ENCODE peak calls at places on chromosomes 12 and 14, in seven cellular contexts. U, X, A, O, B, S and J are unnamed samples.

GRCh38 chr12:99087278-99087677 is 442.2 kb downstream of the APAF1 start:
- DNase-seq in A (no peak), U (no peak), S (no peak), B (no peak), X (no peak), O (no peak), J (no peak)

GRCh38 chr12:53059434-53060063 is 9.7 kb downstream of the TNS2 start:
- DNase-seq in S (no peak), A (no peak), O (peak), X (no peak), B (no peak), U (no peak), J (no peak)

GRCh38 chr14:100717371-100717770 is 9.3 kb upstream of the DLK1 start:
- DNase-seq in A (no peak), B (no peak), X (no peak), U (no peak), O (no peak), S (no peak), J (no peak)

GRCh38 chr14:53002576-53002975 is 51.7 kb upstream of the FERMT2 start:
- DNase-seq in S (no peak), X (no peak), U (peak), A (no peak), O (no peak), B (no peak), J (no peak)

GRCh38 chr12:120399531-120399930 is 30.6 kb upstream of the MSI1 start:
- DNase-seq in S (no peak), A (no peak), B (no peak), U (no peak), O (no peak), X (no peak), J (no peak)

GRCh38 chr12:88577537-88577936 is 2.7 kb downstream of the KITLG start:
- DNase-seq in X (no peak), S (peak), U (no peak), A (no peak), O (no peak), B (peak), J (no peak)

GRCh38 chr12:92968201-92968813 is 39.2 kb upstream of the EEA1 start:
- DNase-seq in U (no peak), O (no peak), A (no peak), S (no peak), B (no peak), X (no peak), J (no peak)

GRCh38 chr12:50188875-50189575 is 21.9 kb upstream of the CERS5 start:
- DNase-seq in S (no peak), A (no peak), B (no peak), U (no peak), O (no peak), X (peak), J (no peak)

GRCh38 chr12:27277846-27278260 is 33.8 kb downstream of the STK38L start:
- DNase-seq in O (no peak), S (no peak), U (peak), A (peak), B (peak), X (no peak), J (no peak)

GRCh38 chr14:101721951-101722661 is 39.4 kb upstream of the PPP2R5C start:
- DNase-seq in U (peak), X (peak), O (peak), A (peak), S (no peak), B (peak), J (no peak)

GRCh38 chr12:67482751-67483661 is 165.5 kb upstream of the DYRK2 start:
- DNase-seq in S (no peak), B (peak), A (peak), U (no peak), O (peak), X (no peak), J (no peak)

GRCh38 chr14:29242755-29243340 is 476.3 kb downstream of the FOXG1 start:
- DNase-seq in B (no peak), S (no peak), U (no peak), O (no peak), A (no peak), X (no peak), J (no peak)

GRCh38 chr12:46659032-46659703 is 166.6 kb downstream of the SLC38A4 start:
- DNase-seq in U (no peak), A (no peak), S (no peak), B (no peak), O (no peak), X (no peak), J (no peak)

GRCh38 chr12:132352896-132353800 is 23.8 kb upstream of the GALNT9 start:
- DNase-seq in A (no peak), B (no peak), X (no peak), U (no peak), S (no peak), O (no peak), J (no peak)

GRCh38 chr12:112285600-112286401 is 96.4 kb downstream of the HECTD4 start:
- DNase-seq in S (no peak), A (no peak), O (no peak), U (peak), B (no peak), X (no peak), J (no peak)

GRCh38 chr12:116919247-116919671 is 8.5 kb downstream of the FBXW8 start:
- DNase-seq in O (no peak), X (no peak), A (no peak), B (peak), S (no peak), U (no peak), J (no peak)

GRCh38 chr14:22524784-22525161 is 64.3 kb downstream of the DAD1 start:
- DNase-seq in U (no peak), B (no peak), S (no peak), X (no peak), A (no peak), O (no peak), J (no peak)

GRCh38 chr14:101948666-101949205 is 15.6 kb upstream of the DYNC1H1 start:
- DNase-seq in S (no peak), O (no peak), A (no peak), B (no peak), U (no peak), X (no peak), J (no peak)

GRCh38 chr14:50061664-50062437 is 54.5 kb downstream of the VCPKMT start:
- DNase-seq in X (peak), B (peak), O (no peak), S (no peak), U (peak), A (no peak), J (peak)

GRCh38 chr12:120346031-120346430 is 18.5 kb upstream of the PLA2G1B start:
- DNase-seq in B (no peak), U (no peak), A (no peak), O (no peak), X (no peak), S (no peak), J (no peak)

GRCh38 chr12:6966351-6966750 is 4.1 kb downstream of the PHB2 start:
- DNase-seq in U (no peak), S (no peak), O (no peak), B (no peak), X (no peak), A (no peak), J (no peak)

GRCh38 chr14:99819514-99819913 is 26.3 kb downstream of the EML1 start:
- DNase-seq in S (no peak), U (no peak), X (peak), O (no peak), A (no peak), B (no peak), J (no peak)

GRCh38 chr14:52043690-52044089 is 25.2 kb downstream of the NID2 start:
- DNase-seq in S (peak), U (peak), X (peak), O (no peak), A (no peak), B (peak), J (no peak)

GRCh38 chr14:100124551-100125088 is 34.8 kb downstream of the DEGS2 start:
- DNase-seq in S (no peak), B (no peak), O (no peak), U (no peak), X (no peak), A (no peak), J (no peak)

GRCh38 chr12:44584625-44585024 is 291.5 kb downstream of the NELL2 start:
- DNase-seq in U (no peak), O (no peak), B (no peak), X (no peak), S (no peak), A (no peak), J (no peak)

GRCh38 chr12:91119089-91119488 is 7.8 kb upstream of the LUM start:
- DNase-seq in X (no peak), O (no peak), U (no peak), S (no peak), B (no peak), A (no peak), J (no peak)

GRCh38 chr14:22641851-22642250 is 2.3 kb downstream of the OR6J1 start:
- DNase-seq in X (no peak), B (peak), A (no peak), U (no peak), S (peak), O (no peak), J (no peak)

GRCh38 chr12:63163542-63163941 is 12.5 kb upstream of the AVPR1A start:
- DNase-seq in O (no peak), X (no peak), A (no peak), S (no peak), U (no peak), B (no peak), J (no peak)

GRCh38 chr12:119621878-119622277 is 28.3 kb downstream of the TMEM233 start:
- DNase-seq in X (no peak), O (no peak), A (no peak), S (no peak), B (no peak), U (no peak), J (no peak)

GRCh38 chr12:108190529-108190928 is 61.4 kb downstream of the WSCD2 start:
- DNase-seq in U (no peak), S (no peak), X (no peak), A (no peak), B (no peak), O (no peak), J (no peak)
- TF ChIP-seq CTCF in U (no peak), S (no peak), X (peak), A (no peak), B (no peak), O (no peak), J (no peak)

GRCh38 chr14:78154827-78155226 is 15.3 kb upstream of the NRXN3 start:
- DNase-seq in B (peak), A (no peak), X (peak), O (no peak), U (no peak), S (no peak), J (no peak)
- TF ChIP-seq CTCF in B (no peak), A (no peak), X (peak), O (no peak), U (peak), S (peak), J (no peak)

DNA sequence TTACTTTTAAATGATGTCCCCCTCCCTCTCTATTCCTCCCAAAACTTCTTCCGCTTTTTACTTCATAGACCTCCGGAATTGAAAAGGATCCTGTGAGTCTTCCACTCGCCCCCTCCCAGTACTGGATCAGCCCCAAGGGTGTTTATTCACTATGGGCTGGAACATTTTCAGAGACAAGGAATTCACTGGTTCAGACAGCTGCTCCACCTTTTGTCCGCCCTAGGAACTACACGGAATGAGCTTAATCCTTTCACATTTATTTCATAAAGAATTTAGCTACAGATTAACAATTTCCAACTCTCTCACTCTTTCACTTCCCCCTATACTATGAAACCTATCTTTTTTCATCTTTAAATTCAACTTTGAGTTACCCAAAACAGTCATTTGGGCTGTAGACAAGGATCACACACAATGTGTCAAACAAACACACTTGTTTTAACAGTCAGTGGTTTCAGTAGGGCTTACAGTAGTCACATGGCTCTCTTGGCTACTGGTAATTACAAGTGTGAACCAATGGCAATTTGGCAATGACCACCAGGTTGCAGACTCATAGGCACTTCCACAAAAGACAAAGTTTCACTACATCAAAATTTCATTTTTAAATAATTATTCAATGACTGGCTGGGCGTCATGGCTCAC is 20.6 kb downstream of the CNIH1 start:
- DNase-seq in X (peak), U (peak), A (no peak), B (peak), S (peak), O (no peak), J (no peak)
- TF ChIP-seq CTCF in X (peak), U (peak), A (peak), B (peak), S (peak), O (peak), J (no peak)

DNA sequence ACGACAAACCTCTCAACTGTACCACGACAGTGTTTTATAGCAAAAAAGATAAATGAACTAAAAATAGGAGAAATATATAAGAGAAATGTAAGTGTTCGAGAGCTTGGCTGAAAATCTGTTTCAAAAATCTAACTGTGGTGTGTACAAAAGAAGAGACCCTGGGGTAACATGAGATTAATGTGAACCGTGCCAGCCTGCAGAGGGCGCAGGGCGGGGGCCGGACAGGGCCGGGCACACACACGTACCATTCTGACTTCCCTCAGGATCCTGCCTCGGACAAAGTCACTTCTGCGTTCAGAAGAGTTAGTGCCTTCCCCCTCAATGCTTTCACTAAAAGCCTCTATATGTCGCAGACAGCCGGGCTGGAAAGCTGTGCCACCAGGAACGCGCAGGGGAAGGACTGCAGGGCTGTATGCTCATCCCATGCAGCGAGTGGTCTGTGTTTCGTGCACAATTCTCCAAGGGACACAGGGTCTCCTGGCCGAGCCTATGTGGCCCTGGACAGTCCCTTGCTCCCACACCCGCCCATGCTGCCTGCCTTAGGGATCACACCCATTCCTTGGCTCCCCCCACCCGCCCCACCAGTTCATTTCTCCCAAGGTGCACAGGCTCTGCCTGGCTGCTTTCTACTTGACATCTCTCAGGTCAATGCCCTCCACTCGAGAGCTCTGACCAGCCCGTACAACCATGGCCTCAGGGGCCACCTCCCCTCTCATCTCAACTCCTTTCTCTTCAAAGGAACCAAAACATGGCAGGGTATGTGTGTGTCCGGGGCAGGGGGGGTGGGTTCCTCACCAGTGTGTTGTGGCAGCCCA is 8.5 kb downstream of the CDCA4 start:
- DNase-seq in B (peak), A (no peak), O (no peak), U (no peak), X (no peak), S (peak), J (no peak)
- TF ChIP-seq CTCF in B (peak), A (peak), O (peak), U (no peak), X (no peak), S (peak), J (no peak)

GRCh38 chr12:105470601-105471000 is 140.1 kb downstream of the C12orf75 start:
- DNase-seq in S (no peak), B (no peak), A (no peak), U (no peak), X (peak), O (no peak), J (no peak)
- TF ChIP-seq CTCF in S (no peak), B (no peak), A (no peak), U (no peak), X (no peak), O (no peak), J (no peak)

DNA sequence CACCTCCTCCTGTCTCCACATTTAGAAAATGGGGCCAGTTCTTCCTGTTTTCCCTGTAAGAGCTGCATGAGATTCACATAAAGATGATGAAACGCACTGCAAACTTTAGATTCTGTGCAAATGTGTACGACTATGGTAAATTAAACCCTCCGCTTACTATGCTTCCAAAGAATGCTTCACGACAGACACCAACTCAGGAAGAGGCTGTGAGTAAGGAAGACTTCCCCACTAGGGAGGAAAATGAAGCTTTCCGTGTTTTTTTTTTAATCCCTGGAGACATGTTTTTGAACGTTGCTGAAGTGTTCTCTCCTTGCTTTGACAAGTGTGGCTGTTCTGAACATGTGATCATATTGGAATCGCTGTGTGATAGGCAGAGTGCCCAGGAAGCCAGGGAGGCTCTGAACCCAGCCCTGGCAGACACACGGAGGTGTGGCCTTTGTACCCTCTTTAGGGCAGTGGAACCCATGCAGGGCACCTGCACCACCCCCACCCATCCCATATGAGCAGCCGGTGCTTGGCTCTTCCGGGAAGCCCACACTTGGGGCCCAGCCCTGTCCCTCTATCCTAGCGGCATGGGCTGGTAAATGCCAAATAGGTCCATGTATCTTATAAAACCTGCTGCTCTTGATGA is 7.5 kb upstream of the SYNE3 start:
- DNase-seq in B (peak), X (peak), S (no peak), U (peak), A (no peak), O (no peak), J (no peak)
- TF ChIP-seq CTCF in B (no peak), X (peak), S (no peak), U (peak), A (no peak), O (no peak), J (no peak)

GRCh38 chr12:121793836-121794531 is 496 bp upstream of the RHOF start:
- DNase-seq in S (peak), X (peak), U (peak), A (no peak), B (peak), O (peak), J (peak)

GRCh38 chr12:121795029-121795977 is 1.8 kb upstream of the RHOF start:
- DNase-seq in B (peak), O (peak), A (no peak), U (peak), X (peak), S (peak), J (peak)

GRCh38 chr12:121793501-121793835 is at the start of gene RHOF:
- DNase-seq in B (peak), O (no peak), S (no peak), U (no peak), A (no peak), X (no peak), J (no peak)

GRCh38 chr12:121792607-121793500 is 634 bp downstream of the RHOF start:
- DNase-seq in A (no peak), S (no peak), X (peak), U (peak), O (no peak), B (peak), J (peak)

GRCh38 chr12:121794532-121795028 is 1.1 kb upstream of the RHOF start:
- DNase-seq in S (no peak), B (no peak), X (no peak), A (no peak), O (no peak), U (no peak), J (no peak)
- TF ChIP-seq CTCF in S (no peak), B (no peak), X (no peak), A (no peak), O (no peak), U (no peak), J (peak)